ENCODE peak calls at places on chromosomes 13 and 19, in seven cellular contexts. F, G, B, X, S, M and Y are unnamed samples.
A peak's percentile ranks its signal among the peaks of the same experiment; 100 is the strongest.

GRCh38 chr13:98524391-98524790 is 52.5 kb downstream of the STK24 start:
- DNase-seq in F (no peak), G (no peak), B (no peak), X (no peak), S (no peak), M (no peak), Y (no peak)

GRCh38 chr13:98217597-98217996 is 40.5 kb upstream of the RNF113B start:
- DNase-seq in F (no peak), G (no peak), B (no peak), X (no peak), S (no peak), M (peak; percentile 68), Y (no peak)

GRCh38 chr13:55160911-55161310 is 1979.8 kb upstream of the PRR20A start:
- DNase-seq in F (no peak), G (no peak), B (no peak), X (no peak), S (no peak), M (no peak), Y (no peak)

GRCh38 chr13:51844862-51845573 is at the start of gene TMEM272:
- DNase-seq in F (peak; percentile 90), G (no peak), B (peak; percentile 90), X (peak; percentile 36), S (peak; percentile 66), M (peak; percentile 42), Y (peak; percentile 83)

GRCh38 chr19:14167594-14168138 is 31.3 kb upstream of the ASF1B start:
- DNase-seq in F (no peak), G (no peak), B (no peak), X (no peak), S (no peak), M (no peak), Y (no peak)

GRCh38 chr19:58059003-58059671 is at the start of gene ZNF135:
- DNase-seq in F (peak; percentile 94), G (peak; percentile 94), B (peak; percentile 95), X (peak; percentile 44), S (peak; percentile 78), M (peak; percentile 75), Y (peak; percentile 96)

GRCh38 chr13:105587786-105588185 is 947.7 kb downstream of the EFNB2 start:
- DNase-seq in F (no peak), G (no peak), B (no peak), X (no peak), S (no peak), M (no peak), Y (no peak)

GRCh38 chr13:114099191-114099590 is 33.2 kb downstream of the RASA3 start:
- DNase-seq in F (peak; percentile 92), G (peak; percentile 95), B (peak; percentile 62), X (no peak), S (no peak), M (no peak), Y (peak; percentile 91)

GRCh38 chr19:51727349-51727880 is 3.6 kb upstream of the HAS1 start:
- DNase-seq in F (no peak), G (no peak), B (no peak), X (no peak), S (no peak), M (no peak), Y (no peak)

GRCh38 chr19:54473071-54473941 is at the start of gene CDC42EP5:
- DNase-seq in F (peak; percentile 61), G (peak; percentile 88), B (peak; percentile 90), X (no peak), S (no peak), M (no peak), Y (peak; percentile 87)
- H3K4me3 ChIP-seq in F (no peak within 1 kb of the TSS), G (peak within 1 kb of the TSS; percentile 47), B (peak within 1 kb of the TSS; percentile 52), X (no peak within 1 kb of the TSS), S (peak within 1 kb of the TSS; percentile 24), M (no peak within 1 kb of the TSS), Y (peak within 1 kb of the TSS; percentile 23)

GRCh38 chr19:49829200-49829599 is 11.1 kb downstream of the MED25 start:
- DNase-seq in F (no peak), G (no peak), B (no peak), X (no peak), S (no peak), M (no peak), Y (no peak)
- H3K36me3 ChIP-seq in F (peaks cover 29% of the 10 kb centered on the region), G (peaks cover 60% of the 10 kb centered on the region), B (peaks cover 80% of the 10 kb centered on the region), X (peaks cover 6% of the 10 kb centered on the region), S (no peaks in the 10 kb centered on the region), M (peaks cover 50% of the 10 kb centered on the region), Y (no peaks in the 10 kb centered on the region)

DNA sequence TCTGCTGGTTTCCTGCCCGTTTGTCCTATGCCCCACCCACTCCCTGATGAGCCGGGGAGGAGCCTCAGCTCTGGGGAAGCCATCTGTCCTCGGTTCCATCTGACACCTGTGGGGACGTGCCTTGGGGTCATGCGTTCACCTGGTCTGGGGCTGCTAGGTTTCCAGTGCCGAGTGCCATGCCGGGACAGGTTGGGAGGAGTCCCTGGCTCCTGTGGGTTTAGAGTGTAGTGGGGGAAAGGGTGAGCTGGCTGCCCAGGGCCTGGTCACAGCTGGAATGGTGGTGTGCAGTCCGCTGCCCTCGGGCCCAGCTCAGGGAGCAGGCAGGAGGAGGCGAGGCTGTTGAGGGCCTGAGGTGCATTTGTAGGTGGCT is 2.5 kb downstream of the KDM4B start:
- DNase-seq in F (peak; percentile 89), G (no peak), B (no peak), X (no peak), S (peak; percentile 68), M (no peak), Y (no peak)
- H3K4me3 ChIP-seq in F (peak overlapping the region; percentile 86), G (peak overlapping the region; percentile 87), B (peak overlapping the region; percentile 73), X (peak overlapping the region; percentile 64), S (peak overlapping the region; percentile 68), M (no peak overlapping the region), Y (no peak overlapping the region)

GRCh38 chr13:48436661-48437242 is 23.8 kb upstream of the LPAR6 start:
- DNase-seq in F (no peak), G (no peak), B (no peak), X (no peak), S (no peak), M (no peak), Y (no peak)
- H3K36me3 ChIP-seq in F (no peaks in the 10 kb centered on the region), G (no peaks in the 10 kb centered on the region), B (no peaks in the 10 kb centered on the region), X (no peaks in the 10 kb centered on the region), S (no peaks in the 10 kb centered on the region), M (no peaks in the 10 kb centered on the region), Y (no peaks in the 10 kb centered on the region)

GRCh38 chr19:409006-409514 is at the start of gene C2CD4C:
- DNase-seq in F (peak; percentile 76), G (peak; percentile 50), B (peak; percentile 91), X (no peak), S (peak; percentile 43), M (no peak), Y (peak; percentile 77)
- H3K4me3 ChIP-seq in F (peak within 1 kb of the TSS; percentile 82), G (peak within 1 kb of the TSS; percentile 54), B (peak within 1 kb of the TSS; percentile 55), X (peak within 1 kb of the TSS; percentile 52), S (peak within 1 kb of the TSS; percentile 43), M (peak within 1 kb of the TSS; percentile 25), Y (peak within 1 kb of the TSS; percentile 42)

GRCh38 chr19:7170983-7171382 is 101.5 kb downstream of the ZNF557 start:
- DNase-seq in F (no peak), G (no peak), B (no peak), X (no peak), S (no peak), M (no peak), Y (no peak)
- H3K36me3 ChIP-seq in F (peaks cover 29% of the 10 kb centered on the region), G (peaks cover 70% of the 10 kb centered on the region), B (peaks cover 52% of the 10 kb centered on the region), X (no peaks in the 10 kb centered on the region), S (peaks cover 18% of the 10 kb centered on the region), M (peaks cover 14% of the 10 kb centered on the region), Y (peaks cover 10% of the 10 kb centered on the region)

DNA sequence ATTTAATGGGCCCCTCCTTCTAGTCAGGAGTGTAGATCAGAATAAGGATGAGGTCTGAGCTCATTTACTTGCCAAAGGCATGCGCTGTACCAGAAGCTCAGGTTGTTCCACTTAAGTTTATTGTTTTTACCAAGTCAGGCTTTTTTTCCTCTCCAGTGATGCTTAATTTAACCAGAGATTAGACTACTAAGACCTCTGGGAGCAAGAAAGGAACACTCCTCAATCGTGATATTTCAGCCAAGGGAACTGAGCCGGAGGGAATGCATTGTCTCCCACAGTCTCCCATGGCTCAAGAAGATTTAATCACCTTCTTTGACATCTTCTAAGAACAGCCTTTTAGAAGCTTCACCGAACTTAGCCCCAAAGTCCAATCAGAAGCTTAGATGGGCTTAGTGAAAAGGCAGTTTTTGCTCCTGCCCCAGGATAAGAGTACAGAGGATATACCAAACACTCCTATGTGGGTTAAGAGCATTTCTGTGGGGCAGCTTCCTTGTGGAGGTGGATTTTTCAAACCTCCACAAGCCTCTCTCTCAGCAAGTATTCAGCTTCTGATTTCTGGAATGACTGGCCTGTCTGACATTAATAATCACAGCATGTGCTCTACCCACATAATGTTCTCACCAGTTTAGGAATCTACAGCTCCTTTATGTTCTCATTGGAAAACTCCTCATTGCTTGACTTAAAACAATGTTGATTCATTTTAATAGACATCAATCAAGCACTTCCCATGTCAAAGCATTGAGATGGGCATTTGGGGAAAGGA is 322.7 kb downstream of the SUCLA2 start:
- DNase-seq in F (no peak), G (no peak), B (no peak), X (no peak), S (no peak), M (no peak), Y (no peak)
- H3K4me3 ChIP-seq in F (no peak overlapping the region), G (no peak overlapping the region), B (no peak overlapping the region), X (no peak overlapping the region), S (no peak overlapping the region), M (no peak overlapping the region), Y (no peak overlapping the region)

GRCh38 chr19:30459859-30460258 is 87.7 kb downstream of the ZNF536 start:
- DNase-seq in F (no peak), G (no peak), B (no peak), X (no peak), S (no peak), M (no peak), Y (no peak)
- H3K36me3 ChIP-seq in F (no peaks in the 10 kb centered on the region), G (no peaks in the 10 kb centered on the region), B (no peaks in the 10 kb centered on the region), X (no peaks in the 10 kb centered on the region), S (no peaks in the 10 kb centered on the region), M (no peaks in the 10 kb centered on the region), Y (no peaks in the 10 kb centered on the region)

DNA sequence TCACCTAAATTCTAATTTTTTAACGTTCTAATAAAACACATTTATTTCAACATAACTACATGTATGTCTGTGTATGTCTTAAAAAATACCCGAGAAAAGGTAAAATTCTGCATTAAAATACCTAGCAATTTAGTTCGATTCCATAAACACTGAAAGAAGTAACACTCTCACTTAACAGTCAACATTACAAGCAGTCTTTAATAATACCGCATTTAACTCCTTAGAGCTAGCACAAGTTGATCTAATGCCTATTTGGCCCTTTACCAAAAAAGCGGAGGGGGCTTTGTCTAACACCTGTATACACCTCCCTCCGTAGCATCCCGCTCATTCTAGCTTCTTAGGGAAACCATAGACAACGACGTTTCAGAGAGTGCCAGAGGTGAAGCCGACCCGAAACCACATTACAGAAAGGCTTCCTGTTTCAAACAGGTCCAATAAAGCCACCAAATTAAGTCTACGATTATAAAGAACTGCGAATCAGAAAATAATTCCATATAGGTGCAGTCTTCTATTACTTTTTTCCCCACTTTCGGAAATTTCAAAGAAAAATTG is 1.2 kb downstream of the SPART start:
- DNase-seq in F (peak; percentile 57), G (no peak), B (no peak), X (peak; percentile 52), S (no peak), M (no peak), Y (no peak)
- H3K4me3 ChIP-seq in F (peak overlapping the region; percentile 91), G (peak overlapping the region; percentile 79), B (peak overlapping the region; percentile 80), X (peak overlapping the region; percentile 89), S (peak overlapping the region; percentile 67), M (peak overlapping the region; percentile 27), Y (peak overlapping the region; percentile 53)